ENCODE peak calls at places on chromosomes 2 and 18, in four cellular contexts. Y, Z, K and W are unnamed samples.

GRCh38 chr2:10863047-10863446 is 48.7 kb upstream of the KCNF1 start:
- DNase-seq in K (no peak), Z (no peak), Y (no peak), W (no peak)

GRCh38 chr2:231124833-231125232 is at the start of gene HTR2B:
- DNase-seq in K (no peak), Y (no peak), Z (no peak), W (no peak)

GRCh38 chr2:174337337-174338154 is 2.8 kb downstream of the SP9 start:
- DNase-seq in Y (no peak), Z (no peak), K (no peak), W (no peak)

GRCh38 chr18:5582054-5582453 is 38.3 kb upstream of the EPB41L3 start:
- DNase-seq in Z (no peak), Y (peak; percentile 77), K (no peak), W (no peak)

GRCh38 chr2:193837368-193837767 is 1642.6 kb upstream of the TMEFF2 start:
- DNase-seq in Z (no peak), K (no peak), Y (peak; percentile 58), W (no peak)

GRCh38 chr18:9851511-9851910 is 34.3 kb upstream of the TXNDC2 start:
- DNase-seq in Y (no peak), K (no peak), Z (no peak), W (no peak)

GRCh38 chr2:88735853-88736252 is 44.4 kb downstream of the RPIA start:
- DNase-seq in Z (no peak), Y (no peak), K (no peak), W (peak; percentile 28)

GRCh38 chr2:47898089-47898731 is 8.1 kb downstream of the FBXO11 start:
- DNase-seq in Z (no peak), Y (no peak), K (no peak), W (peak; percentile 13)

GRCh38 chr2:204386668-204387067 is 158.6 kb upstream of the PARD3B start:
- DNase-seq in K (no peak), Y (no peak), Z (no peak), W (no peak)

GRCh38 chr2:206937519-206937918 is 1.8 kb upstream of the CPO start:
- DNase-seq in Z (no peak), K (no peak), Y (no peak), W (no peak)

GRCh38 chr2:63834401-63834800 is 7.3 kb upstream of the UGP2 start:
- DNase-seq in Y (no peak), K (no peak), Z (no peak), W (no peak)

GRCh38 chr18:48133675-48134251 is 203.3 kb upstream of the SMAD2 start:
- DNase-seq in K (no peak), Z (no peak), Y (peak; percentile 22), W (peak; percentile 36)

GRCh38 chr2:185475868-185476267 is 262.7 kb upstream of the FSIP2 start:
- DNase-seq in Z (no peak), K (no peak), Y (no peak), W (no peak)

GRCh38 chr2:159807183-159808037 is 9.4 kb upstream of the CD302 start:
- DNase-seq in Z (no peak), K (no peak), Y (peak; percentile 64), W (peak; percentile 57)

GRCh38 chr2:26352892-26353291 is 6.3 kb upstream of the ADGRF3 start:
- DNase-seq in Y (no peak), K (no peak), Z (no peak), W (peak; percentile 62)

GRCh38 chr18:8998481-8999217 is 103.8 kb upstream of the NDUFV2 start:
- DNase-seq in Y (no peak), Z (no peak), K (no peak), W (no peak)

GRCh38 chr18:8349608-8350323 is 259.5 kb upstream of the RAB12 start:
- DNase-seq in K (no peak), Z (no peak), Y (no peak), W (no peak)

GRCh38 chr2:43051316-43051715 is 175.1 kb downstream of the ZFP36L2 start:
- DNase-seq in Z (no peak), K (peak; percentile 61), Y (peak; percentile 45), W (peak; percentile 95)

GRCh38 chr2:43050866-43051265 is 175.5 kb downstream of the ZFP36L2 start:
- DNase-seq in Y (no peak), Z (no peak), K (no peak), W (no peak)

GRCh38 chr2:43052944-43053306 is 173.5 kb downstream of the ZFP36L2 start:
- DNase-seq in K (no peak), Y (no peak), Z (no peak), W (no peak)

GRCh38 chr2:43052204-43052943 is 174.0 kb downstream of the ZFP36L2 start:
- DNase-seq in Z (no peak), Y (no peak), K (no peak), W (no peak)

DNA sequence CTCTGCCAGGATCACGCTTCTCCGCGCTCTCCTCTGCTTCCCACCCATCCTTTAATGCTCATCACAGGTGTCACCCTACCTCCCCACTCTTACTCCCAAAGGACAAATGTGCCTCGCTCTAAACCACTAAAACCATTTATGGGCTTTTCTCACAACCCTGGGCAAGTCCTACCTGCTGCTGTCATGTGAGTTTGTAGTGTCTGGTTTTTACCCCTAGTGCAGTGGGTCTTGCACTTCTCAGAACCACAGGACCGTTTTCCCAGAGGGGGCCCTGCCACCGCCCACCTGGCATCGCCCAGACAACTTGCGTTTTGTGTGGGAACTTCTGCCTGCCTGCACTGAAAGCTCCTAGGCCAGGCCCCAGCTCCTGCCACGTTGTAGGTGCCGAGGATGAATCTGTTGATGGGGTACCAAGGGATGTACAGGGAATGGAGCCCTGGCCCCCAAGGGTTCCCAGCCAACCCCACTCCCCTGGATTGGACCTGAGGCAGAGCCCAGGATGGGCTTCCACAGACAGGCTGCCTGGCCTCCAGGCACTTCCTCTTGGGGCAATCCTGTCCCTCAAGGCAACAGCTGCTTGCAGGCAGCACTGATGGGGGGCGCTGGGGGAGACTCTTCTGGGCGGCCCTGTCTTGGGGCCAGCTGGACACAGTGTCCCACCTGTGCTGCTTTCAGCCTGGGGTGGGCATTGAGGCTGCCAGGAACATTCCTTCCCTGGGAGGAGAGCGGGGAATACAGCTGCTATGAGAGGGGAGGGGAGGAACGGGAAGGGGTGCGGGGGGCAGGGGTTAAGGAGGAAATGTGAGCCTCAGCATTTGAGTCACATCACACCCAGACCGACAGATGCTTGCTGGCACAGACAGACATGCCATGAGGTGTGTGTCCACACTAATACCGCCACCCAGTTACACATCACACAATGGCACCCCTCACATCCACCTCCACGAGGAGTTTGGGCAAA is 176.3 kb downstream of the ZFP36L2 start:
- DNase-seq in Z (no peak), Y (no peak), K (no peak), W (peak; percentile 42)
- TF ChIP-seq CTCF in Z (no peak), Y (no peak), K (no peak), W (no peak)

GRCh38 chr2:145635706-145636427 is 1115.9 kb upstream of the ZEB2 start:
- DNase-seq in Y (no peak), K (no peak), Z (no peak), W (no peak)

GRCh38 chr2:145638675-145639074 is 1118.8 kb upstream of the ZEB2 start:
- DNase-seq in K (no peak), Z (no peak), Y (no peak), W (no peak)
- TF ChIP-seq CTCF in K (no peak), Z (no peak), Y (peak; percentile 7), W (no peak)

DNA sequence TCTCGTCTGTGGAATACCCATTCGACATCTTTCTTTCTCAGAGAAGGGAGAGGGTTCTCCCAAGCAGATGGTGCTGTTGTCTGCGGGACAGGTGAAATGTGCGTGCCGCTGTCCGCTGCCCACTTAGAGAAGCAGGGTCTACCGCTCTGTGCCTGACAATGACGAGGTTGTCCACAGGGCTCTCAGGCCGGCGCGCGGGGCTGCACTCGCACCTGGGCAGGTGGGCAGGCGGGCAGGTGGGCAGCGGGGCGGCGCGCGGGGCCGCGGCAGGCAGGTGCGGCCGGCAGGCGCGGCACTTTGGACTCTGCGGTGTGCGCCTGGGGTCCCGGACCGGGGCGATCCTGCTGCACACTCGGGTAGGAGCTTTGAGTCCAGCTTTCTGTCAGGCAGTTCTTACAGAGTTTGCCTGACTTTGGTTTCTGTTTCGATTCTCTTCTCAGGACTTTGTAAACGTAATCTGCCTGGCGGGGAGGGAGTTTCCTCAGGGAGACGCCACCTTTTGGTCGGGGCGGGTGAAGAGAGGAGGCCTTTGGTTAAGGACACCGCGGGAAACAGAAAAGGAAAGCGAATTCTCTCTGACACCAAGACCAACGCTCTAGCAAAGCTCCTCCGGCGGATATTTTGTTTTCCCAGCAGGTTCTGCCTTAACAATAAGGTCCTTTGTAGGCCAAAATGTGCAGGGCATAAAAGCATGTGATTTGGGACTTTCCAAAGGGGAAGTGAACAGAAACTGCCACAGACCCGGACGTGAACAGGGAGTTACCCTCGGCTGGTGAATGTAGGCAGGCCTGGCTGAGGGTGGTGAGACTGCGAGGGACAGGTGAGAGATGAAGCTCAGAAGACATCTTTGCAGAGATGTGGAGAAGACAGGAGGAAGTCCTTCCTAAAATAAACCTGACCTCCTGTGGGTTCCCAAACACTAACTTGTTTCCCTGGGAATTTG is at the start of gene IFIH1:
- DNase-seq in Y (peak; percentile 92), K (peak; percentile 87), Z (peak; percentile 72), W (peak; percentile 89)
- TF ChIP-seq CTCF in Y (peak; percentile 63), K (peak; percentile 15), Z (peak; percentile 49), W (peak; percentile 54)

DNA sequence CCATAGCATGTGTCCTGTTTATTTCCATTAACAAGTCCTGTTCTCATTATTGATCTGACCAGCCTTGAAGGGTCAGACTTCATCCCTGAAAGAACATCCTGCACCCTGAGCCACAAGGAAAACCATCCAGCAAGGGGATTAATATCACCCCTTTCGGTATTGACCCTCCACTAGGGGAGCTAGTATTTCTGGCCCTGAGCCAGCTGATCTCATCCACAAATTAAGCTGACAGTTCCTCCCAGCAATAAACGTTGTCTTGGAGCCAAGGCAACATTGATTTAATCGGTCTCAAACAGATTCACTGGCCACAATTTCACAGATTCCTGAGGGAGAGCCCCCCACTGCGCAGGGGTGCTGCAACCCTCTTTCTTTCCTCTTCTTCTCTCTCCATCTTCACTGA is 353.1 kb upstream of the FANCL start:
- DNase-seq in Y (no peak), K (no peak), Z (no peak), W (peak; percentile 40)
- TF ChIP-seq CTCF in Y (peak; percentile 14), K (no peak), Z (no peak), W (no peak)

GRCh38 chr2:41496908-41497307 is 550.9 kb upstream of the PKDCC start:
- DNase-seq in Y (no peak), K (no peak), Z (no peak), W (no peak)
- TF ChIP-seq CTCF in Y (peak; percentile 21), K (no peak), Z (no peak), W (no peak)

GRCh38 chr18:54950221-54950620 is 9.0 kb downstream of the CCDC68 start:
- DNase-seq in K (no peak), Y (no peak), Z (no peak), W (no peak)
- TF ChIP-seq CTCF in K (no peak), Y (no peak), Z (no peak), W (no peak)